ENCODE peak calls at places on chromosome 17, in nine cellular contexts. V is OCI-LY7, X is NB4, A is left lung, W is tibial nerve, Y is colonic mucosa, D is right lobe of liver, B is RWPE1, E is hepatocyte. L is an unnamed sample.

GRCh38 chr17:39737331-39737760 is 392 bp upstream of the GRB7 start:
- DNase-seq in E (peak; percentile 68), X (no peak), B (no peak), V (no peak), W (no peak), D (no peak), A (no peak), Y (no peak), L (no peak)

GRCh38 chr17:4263282-4264215 is at the start of gene ANKFY1:
- DNase-seq in X (peak; percentile 89), W (peak; percentile 91), A (peak; percentile 99), V (peak; percentile 97), D (peak; percentile 97), E (peak; percentile 97), Y (peak; percentile 98), B (peak; percentile 98), L (peak; percentile 99)

GRCh38 chr17:3794890-3795757 is 5.9 kb downstream of the ITGAE start:
- DNase-seq in V (peak; percentile 36), D (no peak), B (no peak), E (peak; percentile 52), A (no peak), X (no peak), Y (no peak), W (no peak), L (no peak)

GRCh38 chr17:38653679-38654078 is 21.1 kb downstream of the EPOP start:
- DNase-seq in D (no peak), X (no peak), Y (no peak), W (no peak), B (no peak), A (no peak), E (no peak), V (no peak), L (no peak)

GRCh38 chr17:69269174-69269998 is 40.8 kb upstream of the ABCA10 start:
- DNase-seq in A (no peak), D (no peak), X (no peak), V (no peak), B (peak; percentile 33), E (no peak), W (no peak), Y (no peak), L (no peak)

GRCh38 chr17:37373530-37374159 is 2.1 kb upstream of the C17orf78 start:
- DNase-seq in B (peak; percentile 78), E (peak; percentile 87), A (no peak), Y (peak; percentile 77), D (peak; percentile 41), V (peak; percentile 80), X (peak; percentile 90), W (peak; percentile 72), L (no peak)

GRCh38 chr17:11644265-11645212 is 46.3 kb downstream of the DNAH9 start:
- DNase-seq in B (peak; percentile 44), W (peak; percentile 76), E (peak; percentile 94), A (no peak), Y (peak; percentile 81), V (peak; percentile 68), D (peak; percentile 43), X (peak; percentile 74), L (no peak)

GRCh38 chr17:30547778-30548177 is 70.6 kb downstream of the GOSR1 start:
- DNase-seq in Y (no peak), V (no peak), B (no peak), W (no peak), D (no peak), A (no peak), E (no peak), X (no peak), L (peak; percentile 75)

GRCh38 chr17:50163846-50164696 is 1.7 kb upstream of the SGCA start:
- DNase-seq in E (no peak), A (peak; percentile 47), V (no peak), B (no peak), Y (no peak), X (peak; percentile 46), W (no peak), D (peak; percentile 17), L (no peak)

GRCh38 chr17:58263773-58264172 is 17.0 kb downstream of the MPO start:
- DNase-seq in D (no peak), A (no peak), E (no peak), W (no peak), X (no peak), B (no peak), Y (peak; percentile 8), V (no peak), L (no peak)

GRCh38 chr17:37614391-37614790 is 5.2 kb upstream of the SYNRG start:
- DNase-seq in V (no peak), E (no peak), A (no peak), Y (no peak), W (no peak), B (peak; percentile 62), X (no peak), D (no peak), L (no peak)

GRCh38 chr17:7626956-7627249 is 718 bp downstream of the SAT2 start:
- DNase-seq in E (no peak), A (no peak), Y (peak; percentile 24), X (no peak), V (no peak), B (no peak), W (no peak), D (no peak), L (no peak)

GRCh38 chr17:77424585-77425344 is 284.0 kb downstream of the SEC14L1 start:
- DNase-seq in W (peak; percentile 88), V (peak; percentile 45), B (no peak), D (peak; percentile 82), Y (peak; percentile 78), E (peak; percentile 90), A (peak; percentile 87), X (peak; percentile 59), L (peak; percentile 97)

GRCh38 chr17:7548585-7549400 is at the start of gene TNFSF12:
- DNase-seq in Y (peak; percentile 73), W (peak; percentile 61), B (no peak), X (peak; percentile 36), D (peak; percentile 75), A (peak; percentile 89), E (peak; percentile 77), V (no peak), L (no peak)

GRCh38 chr17:82859431-82860403 is 19.9 kb upstream of the ZNF750 start:
- DNase-seq in V (peak; percentile 40), W (no peak), A (peak; percentile 86), Y (no peak), B (no peak), X (peak; percentile 71), D (no peak), E (peak; percentile 73), L (no peak)

GRCh38 chr17:50903604-50904521 is 37.7 kb upstream of the TOB1 start:
- DNase-seq in Y (no peak), X (no peak), D (no peak), A (no peak), V (peak; percentile 67), B (peak; percentile 59), E (no peak), W (no peak), L (no peak)

GRCh38 chr17:50271173-50271750 is 3.0 kb upstream of the TMEM92 start:
- DNase-seq in E (peak; percentile 37), V (no peak), W (no peak), Y (peak; percentile 18), D (no peak), A (no peak), X (no peak), B (no peak), L (no peak)

GRCh38 chr17:31598388-31598760 is 206.9 kb downstream of the RAB11FIP4 start:
- DNase-seq in V (no peak), B (no peak), X (peak; percentile 99), E (no peak), A (no peak), W (no peak), Y (no peak), D (no peak), L (no peak)

GRCh38 chr17:2737693-2738092 is 11.8 kb downstream of the CCDC92B start:
- DNase-seq in D (no peak), V (no peak), W (no peak), Y (no peak), A (no peak), X (no peak), B (no peak), E (no peak), L (no peak)

GRCh38 chr17:4436381-4436780 is 2.6 kb downstream of the SPNS3 start:
- DNase-seq in E (no peak), X (peak; percentile 71), W (no peak), A (no peak), V (no peak), D (no peak), Y (no peak), B (no peak), L (no peak)

GRCh38 chr17:81272616-81273015 is 22.5 kb downstream of the SLC38A10 start:
- DNase-seq in W (no peak), X (peak; percentile 81), Y (no peak), A (peak; percentile 80), B (no peak), V (no peak), D (no peak), E (no peak), L (no peak)

GRCh38 chr17:20095366-20096080 is 86.4 kb downstream of the SPECC1 start:
- DNase-seq in W (peak; percentile 76), B (peak; percentile 17), D (peak; percentile 36), V (no peak), E (peak; percentile 60), Y (no peak), A (no peak), X (peak; percentile 45), L (peak; percentile 74)

GRCh38 chr17:48830840-48831548 is at the start of gene CALCOCO2:
- DNase-seq in X (peak; percentile 94), V (peak; percentile 95), D (peak; percentile 96), B (peak; percentile 93), Y (peak; percentile 97), A (peak; percentile 99), W (peak; percentile 94), E (peak; percentile 98), L (peak; percentile 95)
- TF ChIP-seq CTCF in X (no peak), V (peak; percentile 34), D (no peak), B (no peak), Y (no peak), A (no peak), W (no peak), E (no peak), L (no peak)

GRCh38 chr17:47975189-47975814 is 4.4 kb downstream of the CDK5RAP3 start:
- DNase-seq in E (no peak), B (no peak), A (no peak), D (no peak), W (no peak), Y (no peak), V (no peak), X (no peak), L (no peak)
- TF ChIP-seq CTCF in E (no peak), B (no peak), A (no peak), D (no peak), W (no peak), Y (no peak), V (peak; percentile 54), X (no peak), L (no peak)

DNA sequence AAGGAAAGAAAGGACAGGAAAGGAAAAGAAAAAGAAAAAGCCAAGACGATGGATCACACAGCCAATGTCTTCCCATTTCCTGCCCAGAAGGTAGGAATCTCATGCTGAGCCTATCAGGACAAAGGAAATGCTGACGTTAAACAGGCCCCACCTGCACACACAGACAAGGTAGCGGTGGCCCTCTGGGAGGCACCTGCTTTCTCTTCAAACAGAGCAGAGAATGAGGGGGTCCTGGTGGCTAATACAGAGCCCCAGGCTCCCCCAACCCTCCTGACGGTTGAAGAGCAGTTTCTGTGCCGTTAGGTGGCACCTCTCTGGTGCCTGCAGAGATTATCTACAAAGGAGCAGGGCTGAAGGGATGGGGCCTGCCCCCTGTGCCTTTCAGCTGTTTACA is 56.5 kb downstream of the ARHGAP27 start:
- DNase-seq in D (no peak), Y (no peak), E (no peak), V (no peak), B (no peak), A (no peak), W (no peak), X (no peak), L (no peak)
- TF ChIP-seq CTCF in D (no peak), Y (no peak), E (no peak), V (no peak), B (no peak), A (no peak), W (no peak), X (no peak), L (no peak)

GRCh38 chr17:55996826-55997225 is 156.4 kb upstream of the ANKFN1 start:
- DNase-seq in V (no peak), E (no peak), Y (no peak), X (peak; percentile 3), B (no peak), A (no peak), D (no peak), W (no peak), L (no peak)
- TF ChIP-seq CTCF in V (peak; percentile 44), E (peak; percentile 22), Y (no peak), X (no peak), B (peak; percentile 20), A (no peak), D (no peak), W (no peak), L (no peak)